ENCODE peak calls at places on chromosomes 13 and 19, in seven cellular contexts. D is endothelial cell of umbilical vein; S is Calu3; M is activated CD4-positive, alpha-beta T cell treated with anti-CD3 and anti-CD28 coated beads, Interleukin-2, amount 10 ng/mL, durations not matched to agents 7 days and 5 days; J is HFF-Myc; P is heart right ventricle; V is AG10803. Y is an unnamed sample.

GRCh38 chr13:53788286-53788685 is 759.7 kb downstream of the OLFM4 start:
- DNase-seq in D (no peak), S (no peak), M (no peak), J (no peak), P (no peak), V (no peak), Y (no peak)

GRCh38 chr13:113863511-113864302 is at the start of gene GAS6:
- DNase-seq in D (peak), S (no peak), M (no peak), J (no peak), P (peak), V (peak), Y (no peak)

GRCh38 chr19:51467864-51468544 is 9.8 kb upstream of the SIGLEC8 start:
- DNase-seq in D (no peak), S (no peak), M (no peak), J (no peak), P (no peak), V (no peak), Y (no peak)

GRCh38 chr13:32224916-32225315 is 90.2 kb downstream of the ZAR1L start:
- DNase-seq in D (no peak), S (no peak), M (no peak), J (no peak), P (no peak), V (no peak), Y (no peak)

GRCh38 chr13:24252136-24252535 is 57.2 kb upstream of the C1QTNF9 start:
- DNase-seq in D (no peak), S (no peak), M (no peak), J (no peak), P (no peak), V (no peak), Y (no peak)

GRCh38 chr19:50639121-50640112 is at the start of gene SYT3:
- DNase-seq in D (no peak), S (no peak), M (no peak), J (no peak), P (peak), V (peak), Y (no peak)

GRCh38 chr13:79675931-79676658 is 195.1 kb downstream of the NDFIP2 start:
- DNase-seq in D (no peak), S (no peak), M (no peak), J (no peak), P (no peak), V (no peak), Y (no peak)

GRCh38 chr19:5973867-5974635 is 3.9 kb downstream of the RANBP3 start:
- DNase-seq in D (no peak), S (no peak), M (no peak), J (no peak), P (no peak), V (no peak), Y (no peak)

GRCh38 chr13:97296740-97297139 is 74.6 kb downstream of the MBNL2 start:
- DNase-seq in D (no peak), S (no peak), M (no peak), J (no peak), P (no peak), V (no peak), Y (no peak)

GRCh38 chr19:35216833-35217707 is 11.5 kb downstream of the FAM187B start:
- DNase-seq in D (no peak), S (peak), M (peak), J (no peak), P (no peak), V (no peak), Y (peak)

GRCh38 chr19:43656436-43656835 is 13.5 kb downstream of the PLAUR start:
- DNase-seq in D (no peak), S (no peak), M (no peak), J (no peak), P (no peak), V (no peak), Y (no peak)

GRCh38 chr19:10013316-10013715 is at the start of gene RDH8:
- DNase-seq in D (no peak), S (no peak), M (no peak), J (no peak), P (no peak), V (no peak), Y (no peak)

GRCh38 chr13:99277629-99278028 is 19.4 kb upstream of the GPR18 start:
- DNase-seq in D (no peak), S (no peak), M (no peak), J (no peak), P (no peak), V (no peak), Y (no peak)

GRCh38 chr19:14135985-14136508 is 342 bp downstream of the ASF1B start:
- DNase-seq in D (no peak), S (no peak), M (no peak), J (no peak), P (no peak), V (no peak), Y (no peak)

Y was measured in trophoblast cell.